ENCODE peak calls at places on chromosomes 4 and X, in seven cellular contexts. H is HTR-8/SVneo; T is lower lobe of right lung; S is stimulated activated CD8-positive, alpha-beta memory T cell treated with anti-CD3 and anti-CD28 coated beads, Interleukin-4, amount 100 ng/mL, for 4 hours; O is Calu3; X is NCI-H2107; V is central memory CD4-positive, alpha-beta T cell. Q is an unnamed sample.

GRCh38 chr4:188423039-188423438 is 283.8 kb downstream of the TRIML1 start:
- DNase-seq in O (peak), V (no peak), X (no peak), T (no peak), H (no peak), S (no peak), Q (no peak)

GRCh38 chr4:99076292-99076976 is 12.2 kb downstream of the ADH5 start:
- DNase-seq in V (no peak), X (no peak), O (no peak), H (no peak), T (no peak), S (no peak), Q (no peak)

GRCh38 chr4:185535818-185536729 is 767 bp upstream of the PDLIM3 start:
- DNase-seq in H (no peak), T (no peak), O (no peak), S (no peak), V (no peak), X (no peak), Q (peak)

GRCh38 chr4:180809439-180809838 is 1433.8 kb upstream of the TENM3 start:
- DNase-seq in H (no peak), X (no peak), V (no peak), T (no peak), O (no peak), S (no peak), Q (no peak)

GRCh38 chrX:120755066-120755846 is 120.4 kb downstream of the CT47B1 start:
- DNase-seq in X (no peak), H (no peak), S (no peak), T (no peak), V (no peak), O (no peak), Q (no peak)

GRCh38 chr4:610411-611261 is 14.7 kb upstream of the PDE6B start:
- DNase-seq in T (no peak), V (no peak), H (peak), S (no peak), X (no peak), O (peak), Q (no peak)

GRCh38 chr4:148530114-148530513 is 87.9 kb upstream of the NR3C2 start:
- DNase-seq in H (no peak), V (no peak), S (no peak), T (no peak), O (no peak), X (no peak), Q (no peak)

GRCh38 chrX:134171661-134172587 is 65.1 kb upstream of the CCDC160 start:
- DNase-seq in O (peak), H (no peak), X (no peak), V (peak), T (no peak), S (no peak), Q (peak)

GRCh38 chrX:13001961-13002671 is 27.2 kb downstream of the TMSB4X start:
- DNase-seq in S (no peak), T (no peak), V (no peak), H (no peak), O (no peak), X (no peak), Q (no peak)

GRCh38 chr4:61511716-61512488 is 311.8 kb downstream of the ADGRL3 start:
- DNase-seq in V (no peak), S (no peak), X (no peak), T (no peak), H (peak), O (no peak), Q (no peak)

GRCh38 chrX:46791927-46792825 is 33.3 kb upstream of the SLC9A7 start:
- DNase-seq in H (peak), V (no peak), X (no peak), S (no peak), T (peak), O (peak), Q (no peak)

GRCh38 chr4:6189511-6189910 is 10.8 kb downstream of the JAKMIP1 start:
- DNase-seq in X (no peak), O (no peak), H (no peak), V (no peak), T (no peak), S (no peak), Q (no peak)

GRCh38 chr4:153014460-153014859 is 78.3 kb downstream of the FHDC1 start:
- DNase-seq in O (no peak), V (no peak), H (no peak), S (no peak), X (no peak), T (no peak), Q (no peak)

GRCh38 chrX:149830192-149830873 is 48.6 kb downstream of the MAGEA9 start:
- DNase-seq in T (no peak), V (peak), O (no peak), S (no peak), X (no peak), H (peak), Q (no peak)

GRCh38 chr4:28463184-28463690 is 1602.6 kb downstream of the STIM2 start:
- DNase-seq in X (no peak), S (no peak), H (no peak), T (no peak), O (no peak), V (no peak), Q (no peak)

GRCh38 chr4:34664051-34664450 is 1580.3 kb downstream of the ARAP2 start:
- DNase-seq in X (no peak), H (no peak), O (no peak), V (no peak), T (no peak), S (no peak), Q (no peak)

GRCh38 chrX:25003066-25003849 is 12.5 kb downstream of the ARX start:
- DNase-seq in T (no peak), V (no peak), O (no peak), S (no peak), X (no peak), H (no peak), Q (no peak)

GRCh38 chrX:39527045-39527444 is 570.7 kb downstream of the BCOR start:
- DNase-seq in V (no peak), H (no peak), X (no peak), O (no peak), T (no peak), S (no peak), Q (no peak)

GRCh38 chr4:73734405-73735070 is 5.8 kb upstream of the CXCL8 start:
- DNase-seq in V (no peak), H (no peak), X (no peak), S (no peak), O (no peak), T (no peak), Q (no peak)

GRCh38 chr4:168560184-168560834 is 63.5 kb downstream of the PALLD start:
- DNase-seq in X (peak), T (no peak), V (no peak), S (no peak), O (peak), H (no peak), Q (no peak)

GRCh38 chr4:156346959-156347385 is 393.3 kb upstream of the CTSO start:
- DNase-seq in V (no peak), T (no peak), H (no peak), O (no peak), X (no peak), S (no peak), Q (no peak)

GRCh38 chrX:103941201-103941975 is 21.0 kb upstream of the TMSB15B start:
- DNase-seq in T (no peak), O (peak), X (no peak), S (no peak), H (no peak), V (peak), Q (peak)

GRCh38 chrX:121254336-121254735 is 206.9 kb downstream of the GLUD2 start:
- DNase-seq in O (peak), T (no peak), X (no peak), S (no peak), H (no peak), V (no peak), Q (no peak)

GRCh38 chrX:66022742-66023725 is 16.8 kb downstream of the VSIG4 start:
- DNase-seq in O (no peak), T (no peak), S (no peak), X (no peak), H (no peak), V (no peak), Q (no peak)

GRCh38 chr4:101157415-101158135 is 189.8 kb downstream of the PPP3CA start:
- DNase-seq in X (no peak), H (no peak), O (no peak), V (no peak), S (no peak), T (no peak), Q (no peak)

GRCh38 chrX:136380010-136380769 is 79.4 kb downstream of the ADGRG4 start:
- DNase-seq in T (no peak), S (no peak), X (no peak), H (no peak), V (no peak), O (no peak), Q (no peak)

GRCh38 chr4:84879651-84880200 is 86.8 kb downstream of the WDFY3 start:
- DNase-seq in S (no peak), X (no peak), T (no peak), H (no peak), O (no peak), V (no peak), Q (no peak)

GRCh38 chrX:68177542-68177941 is 255.8 kb downstream of the OPHN1 start:
- DNase-seq in V (no peak), O (no peak), S (no peak), H (no peak), T (no peak), X (no peak), Q (no peak)

GRCh38 chr4:99855677-99856076 is 38.5 kb downstream of the LAMTOR3 start:
- DNase-seq in H (no peak), T (no peak), X (no peak), V (no peak), S (no peak), O (no peak), Q (no peak)

GRCh38 chr4:100880012-100880411 is 362.2 kb upstream of the EMCN start:
- DNase-seq in X (no peak), T (no peak), H (no peak), O (no peak), V (no peak), S (no peak), Q (no peak)

GRCh38 chr4:119038465-119038864 is 97.2 kb upstream of the MYOZ2 start:
- DNase-seq in H (no peak), O (no peak), T (no peak), X (no peak), V (no peak), S (no peak), Q (no peak)

GRCh38 chr4:87824352-87824751 is 8.4 kb upstream of the MEPE start:
- DNase-seq in T (no peak), S (no peak), O (no peak), V (no peak), H (no peak), X (no peak), Q (no peak)

Q was measured in HuH-7.